ENCODE peak calls at places on chromosomes 6 and 20, in seven cellular contexts. A is CD8-positive, alpha-beta memory T cell; T is astrocyte; M is GM23338; C is upper lobe of right lung; E is hepatocyte; G is HCT116. B is an unnamed sample.

GRCh38 chr6:150029749-150030148 is 4.4 kb upstream of the RAET1L start:
- DNase-seq in A (no peak), T (no peak), M (peak; percentile 53), C (no peak), E (no peak), G (no peak), B (no peak)

GRCh38 chr6:18216411-18216810 is 47.9 kb downstream of the DEK start:
- DNase-seq in A (no peak), T (peak; percentile 95), M (no peak), C (no peak), E (no peak), G (no peak), B (no peak)

GRCh38 chr20:6212903-6213302 is 90.1 kb upstream of the FERMT1 start:
- DNase-seq in A (no peak), T (no peak), M (no peak), C (no peak), E (no peak), G (no peak), B (no peak)

GRCh38 chr6:127343753-127344659 is 597 bp upstream of the ECHDC1 start:
- DNase-seq in A (peak; percentile 4), T (peak; percentile 54), M (peak; percentile 45), C (no peak), E (peak; percentile 28), G (no peak), B (peak; percentile 14)

GRCh38 chr6:42260424-42260888 is 42.8 kb upstream of the MRPS10 start:
- DNase-seq in A (no peak), T (no peak), M (peak; percentile 54), C (no peak), E (peak; percentile 20), G (peak; percentile 83), B (no peak)

GRCh38 chr20:20276806-20277530 is 90.9 kb upstream of the INSM1 start:
- DNase-seq in A (no peak), T (no peak), M (peak; percentile 12), C (no peak), E (no peak), G (no peak), B (no peak)

GRCh38 chr6:121666809-121667208 is 231.4 kb downstream of the GJA1 start:
- DNase-seq in A (no peak), T (peak; percentile 85), M (no peak), C (no peak), E (peak; percentile 62), G (peak; percentile 60), B (no peak)

GRCh38 chr6:142945071-142945445 is at the start of gene HIVEP2:
- DNase-seq in A (peak; percentile 83), T (peak; percentile 82), M (peak; percentile 89), C (peak; percentile 95), E (peak; percentile 94), G (no peak), B (peak; percentile 79)

GRCh38 chr20:62860924-62861691 is 514 bp downstream of the TCFL5 start:
- DNase-seq in A (peak; percentile 64), T (no peak), M (peak; percentile 46), C (peak; percentile 73), E (peak; percentile 62), G (no peak), B (peak; percentile 50)

GRCh38 chr6:31734703-31735500 is 1.4 kb downstream of the CLIC1 start:
- DNase-seq in A (peak; percentile 42), T (peak; percentile 55), M (peak; percentile 85), C (no peak), E (peak; percentile 78), G (no peak), B (no peak)

GRCh38 chr6:127971945-127972391 is 71.1 kb upstream of the THEMIS start:
- DNase-seq in A (peak; percentile 82), T (peak; percentile 93), M (no peak), C (no peak), E (no peak), G (no peak), B (peak; percentile 89)

GRCh38 chr6:170583736-170584180 is 679 bp downstream of the PDCD2 start:
- DNase-seq in A (no peak), T (no peak), M (no peak), C (no peak), E (no peak), G (no peak), B (no peak)

GRCh38 chr6:158313989-158314388 is 1.7 kb downstream of the TULP4 start:
- DNase-seq in A (no peak), T (no peak), M (peak; percentile 24), C (no peak), E (no peak), G (no peak), B (no peak)

GRCh38 chr6:47413752-47414516 is 63.7 kb upstream of the CD2AP start:
- DNase-seq in A (peak; percentile 53), T (peak; percentile 44), M (peak; percentile 77), C (no peak), E (peak; percentile 74), G (peak; percentile 41), B (peak; percentile 62)

GRCh38 chr20:59940956-59941294 is 736 bp downstream of the FAM217B start:
- DNase-seq in A (no peak), T (no peak), M (no peak), C (no peak), E (no peak), G (no peak), B (no peak)

GRCh38 chr20:59938696-59939051 is 1.4 kb downstream of the PPP1R3D start:
- DNase-seq in A (no peak), T (no peak), M (no peak), C (no peak), E (no peak), G (no peak), B (no peak)

GRCh38 chr20:59939879-59940128 is 301 bp downstream of the PPP1R3D start:
- DNase-seq in A (no peak), T (no peak), M (no peak), C (peak; percentile 81), E (no peak), G (no peak), B (peak; percentile 15)

GRCh38 chr20:59939052-59939878 is 840 bp downstream of the PPP1R3D start:
- DNase-seq in A (peak; percentile 5), T (no peak), M (peak; percentile 69), C (peak; percentile 72), E (peak; percentile 58), G (no peak), B (no peak)

GRCh38 chr20:59940129-59940955 is at the start of the genes FAM217B and PPP1R3D:
- DNase-seq in A (peak; percentile 86), T (peak; percentile 95), M (peak; percentile 96), C (peak; percentile 99), E (peak; percentile 98), G (peak; percentile 81), B (peak; percentile 84)
- H3K4me3 ChIP-seq in A (peak within 1 kb of the TSS; percentile 100), T (peak within 1 kb of the TSS; percentile 88), M (peak within 1 kb of the TSS; percentile 74), C (peak within 1 kb of the TSS; percentile 87), E (peak within 1 kb of the TSS; percentile 71), G (peak within 1 kb of the TSS; percentile 77), B (peak within 1 kb of the TSS; percentile 99)

DNA sequence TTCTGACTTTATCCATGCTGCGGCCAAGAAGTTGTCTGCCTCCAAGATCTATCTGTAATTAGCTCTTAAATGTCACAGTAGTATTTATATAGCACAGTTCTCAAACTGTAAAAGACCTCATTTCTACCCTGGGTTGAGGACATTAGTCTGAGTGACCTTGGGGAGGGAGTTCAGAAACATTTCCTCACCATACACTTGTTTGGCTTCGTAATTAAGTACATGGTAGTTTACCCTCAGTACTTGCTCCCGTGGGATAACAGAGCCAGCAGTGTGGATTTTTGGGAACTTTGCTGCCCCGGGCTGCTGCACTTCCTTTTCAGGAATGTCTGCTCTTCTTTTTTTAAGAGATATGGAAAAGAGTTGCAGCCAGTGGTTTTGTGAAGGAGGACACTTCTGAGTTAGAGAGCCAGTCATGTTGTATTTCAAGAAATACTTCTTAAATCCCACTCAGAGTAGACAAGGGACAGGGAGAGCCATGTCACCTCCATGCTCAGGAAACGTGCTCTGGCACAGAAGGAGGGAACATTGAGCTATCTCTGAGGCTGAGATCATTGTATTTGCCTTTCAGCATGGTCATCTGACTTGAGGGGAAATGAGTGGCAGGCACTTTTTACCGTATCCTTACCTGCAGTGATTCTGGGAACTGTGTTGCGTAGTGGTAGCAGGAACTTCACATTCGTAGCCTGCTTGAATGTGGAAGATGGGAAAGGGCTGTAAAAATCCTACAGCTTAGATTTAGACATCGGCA is 33.6 kb downstream of the RPRD1B start:
- DNase-seq in A (no peak), T (no peak), M (no peak), C (no peak), E (no peak), G (no peak), B (no peak)
- H3K36me3 ChIP-seq in A (peaks cover 48% of the 10 kb centered on the region), T (peaks cover 52% of the 10 kb centered on the region), M (peaks cover 41% of the 10 kb centered on the region), C (peaks cover 92% of the 10 kb centered on the region), E (peaks cover 5% of the 10 kb centered on the region), G (peaks cover 48% of the 10 kb centered on the region), B (peaks cover 95% of the 10 kb centered on the region)

GRCh38 chr20:44601801-44602204 is 19.4 kb downstream of the PKIG start:
- DNase-seq in A (no peak), T (peak; percentile 86), M (no peak), C (no peak), E (peak; percentile 34), G (no peak), B (no peak)
- H3K27ac ChIP-seq in A (no peak overlapping the region), T (peak overlapping the region; percentile 35), M (no peak overlapping the region), C (peak overlapping the region; percentile 79), E (peak overlapping the region; percentile 54), G (no peak overlapping the region), B (no peak overlapping the region)

GRCh38 chr20:38722708-38723068 is 1.6 kb upstream of the SLC32A1 start:
- DNase-seq in A (no peak), T (no peak), M (peak; percentile 65), C (no peak), E (no peak), G (no peak), B (no peak)

GRCh38 chr20:38723982-38724602 is at the start of gene SLC32A1:
- DNase-seq in A (no peak), T (no peak), M (peak; percentile 80), C (no peak), E (peak; percentile 34), G (no peak), B (no peak)

GRCh38 chr20:38724603-38725457 is 544 bp downstream of the SLC32A1 start:
- DNase-seq in A (no peak), T (no peak), M (peak; percentile 92), C (no peak), E (no peak), G (no peak), B (no peak)

GRCh38 chr20:38725458-38725958 is 1.2 kb downstream of the SLC32A1 start:
- DNase-seq in A (no peak), T (no peak), M (no peak), C (no peak), E (no peak), G (no peak), B (peak; percentile 7)

DNA sequence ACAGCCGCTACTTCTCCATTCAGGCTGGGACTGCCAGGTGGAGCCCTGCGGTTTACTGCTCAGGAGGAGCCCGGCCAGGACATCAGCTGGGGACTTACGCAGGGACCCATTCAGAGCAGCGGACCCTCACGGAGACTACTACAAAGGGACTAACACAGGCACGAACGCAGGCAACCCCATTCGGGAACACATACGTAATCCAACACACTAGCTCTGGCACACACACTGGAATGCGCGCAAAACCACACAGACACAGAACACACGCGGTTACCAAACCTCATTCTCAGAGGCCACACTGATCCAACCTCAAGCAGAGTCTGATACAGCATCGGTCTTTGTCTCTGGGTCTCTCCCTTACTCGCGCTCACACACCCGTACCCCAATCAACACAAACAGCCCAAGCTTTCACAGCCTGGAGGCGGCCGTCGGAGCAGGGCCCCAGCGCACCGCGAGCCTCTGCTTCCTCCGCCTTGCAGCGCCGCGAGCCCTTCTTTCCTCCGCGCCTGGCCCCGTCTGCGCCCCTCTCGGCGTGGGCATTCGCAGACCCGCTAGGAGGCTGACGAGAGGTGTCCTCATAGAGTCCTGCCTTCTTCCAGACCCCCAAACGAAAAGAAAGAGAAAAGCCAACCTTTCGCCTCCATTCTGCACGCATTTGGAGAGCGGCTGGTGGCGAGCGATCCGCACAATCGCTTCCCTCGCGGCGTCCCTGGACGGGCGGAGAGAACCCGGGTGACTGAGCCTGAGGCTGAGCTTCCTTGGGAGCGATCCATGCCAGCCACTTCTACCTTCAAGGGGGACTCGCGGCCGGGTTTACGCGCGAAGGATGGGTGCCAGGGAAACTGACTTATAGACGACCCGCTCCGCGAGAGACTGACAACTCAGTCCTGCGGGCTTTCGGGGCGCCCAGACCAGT is 961 bp upstream of the SLC32A1 start:
- DNase-seq in A (no peak), T (peak; percentile 30), M (peak; percentile 61), C (no peak), E (no peak), G (no peak), B (no peak)
- H3K4me3 ChIP-seq in A (no peak overlapping the region), T (no peak overlapping the region), M (peak overlapping the region; percentile 61), C (no peak overlapping the region), E (no peak overlapping the region), G (no peak overlapping the region), B (no peak overlapping the region)

B was measured in naive thymus-derived CD4-positive, alpha-beta T cell.